ENCODE peak calls at places on chromosomes 11 and 22, in six cellular contexts. B is HepG2, L is A549, A is endothelial cell of umbilical vein, Z is K562, C is GM12878. Y is an unnamed sample.
A peak's percentile ranks its signal among the peaks of the same experiment; 100 is the strongest.

GRCh38 chr11:22189660-22190059 is 3.2 kb upstream of the ANO5 start:
- DNase-seq in B (no peak), L (no peak), A (no peak), Z (no peak), C (no peak), Y (no peak)

GRCh38 chr11:69449320-69450063 is 32.0 kb upstream of the LINC01488 start:
- DNase-seq in B (peak; percentile 61), L (no peak), A (peak; percentile 92), Z (peak; percentile 77), C (no peak), Y (peak; percentile 88)

GRCh38 chr11:74347381-74347780 is 35.9 kb upstream of the P4HA3 start:
- DNase-seq in B (peak; percentile 32), L (no peak), A (peak; percentile 60), Z (no peak), C (no peak), Y (no peak)

GRCh38 chr11:61626580-61627380 is 45.9 kb upstream of the SYT7 start:
- DNase-seq in B (peak; percentile 34), L (no peak), A (no peak), Z (no peak), C (no peak), Y (no peak)

GRCh38 chr22:19745155-19746133 is 15.1 kb upstream of the TBX1 start:
- DNase-seq in B (no peak), L (no peak), A (no peak), Z (no peak), C (no peak), Y (no peak)

GRCh38 chr11:10605941-10606381 is 37.5 kb upstream of the LYVE1 start:
- DNase-seq in B (peak; percentile 8), L (no peak), A (peak; percentile 77), Z (no peak), C (no peak), Y (peak; percentile 88)

GRCh38 chr11:532512-533048 is 2.8 kb downstream of the HRAS start:
- DNase-seq in B (no peak), L (no peak), A (no peak), Z (peak; percentile 20), C (no peak), Y (no peak)

GRCh38 chr11:114027941-114028340 is 31.6 kb upstream of the ZBTB16 start:
- DNase-seq in B (no peak), L (no peak), A (no peak), Z (no peak), C (no peak), Y (no peak)

GRCh38 chr11:12674936-12675696 is 895 bp downstream of the TEAD1 start:
- DNase-seq in B (no peak), L (no peak), A (peak; percentile 46), Z (peak; percentile 57), C (no peak), Y (no peak)

GRCh38 chr11:64069401-64070300 is 33.9 kb downstream of the FLRT1 start:
- DNase-seq in B (no peak), L (no peak), A (no peak), Z (no peak), C (no peak), Y (no peak)

GRCh38 chr11:75350743-75351540 is 519 bp downstream of the ARRB1 start:
- DNase-seq in B (no peak), L (no peak), A (peak; percentile 60), Z (peak; percentile 62), C (no peak), Y (peak; percentile 80)

GRCh38 chr11:126522152-126522551 is 166.7 kb downstream of the ST3GAL4 start:
- DNase-seq in B (no peak), L (peak; percentile 20), A (no peak), Z (peak; percentile 22), C (no peak), Y (no peak)

GRCh38 chr11:77127969-77128691 is at the start of gene MYO7A:
- DNase-seq in B (peak; percentile 89), L (no peak), A (peak; percentile 26), Z (peak; percentile 77), C (no peak), Y (no peak)

GRCh38 chr11:44607324-44607962 is 42.0 kb downstream of the CD82 start:
- DNase-seq in B (no peak), L (no peak), A (no peak), Z (peak; percentile 31), C (no peak), Y (no peak)
- TF ChIP-seq MYC in B (no peak), L (no peak), A (no peak), Z (no peak), C (no peak), Y (no peak)

GRCh38 chr11:3155691-3156258 is 9.3 kb downstream of the OSBPL5 start:
- DNase-seq in B (no peak), L (no peak), A (no peak), Z (no peak), C (no peak), Y (peak; percentile 69)

GRCh38 chr11:3157381-3158130 is 7.6 kb downstream of the OSBPL5 start:
- DNase-seq in B (no peak), L (no peak), A (no peak), Z (no peak), C (no peak), Y (peak; percentile 96)

GRCh38 chr11:3156282-3156660 is 8.8 kb downstream of the OSBPL5 start:
- DNase-seq in B (no peak), L (no peak), A (no peak), Z (no peak), C (no peak), Y (peak; percentile 87)

GRCh38 chr11:3158131-3158591 is 6.9 kb downstream of the OSBPL5 start:
- DNase-seq in B (no peak), L (no peak), A (no peak), Z (no peak), C (no peak), Y (no peak)

DNA sequence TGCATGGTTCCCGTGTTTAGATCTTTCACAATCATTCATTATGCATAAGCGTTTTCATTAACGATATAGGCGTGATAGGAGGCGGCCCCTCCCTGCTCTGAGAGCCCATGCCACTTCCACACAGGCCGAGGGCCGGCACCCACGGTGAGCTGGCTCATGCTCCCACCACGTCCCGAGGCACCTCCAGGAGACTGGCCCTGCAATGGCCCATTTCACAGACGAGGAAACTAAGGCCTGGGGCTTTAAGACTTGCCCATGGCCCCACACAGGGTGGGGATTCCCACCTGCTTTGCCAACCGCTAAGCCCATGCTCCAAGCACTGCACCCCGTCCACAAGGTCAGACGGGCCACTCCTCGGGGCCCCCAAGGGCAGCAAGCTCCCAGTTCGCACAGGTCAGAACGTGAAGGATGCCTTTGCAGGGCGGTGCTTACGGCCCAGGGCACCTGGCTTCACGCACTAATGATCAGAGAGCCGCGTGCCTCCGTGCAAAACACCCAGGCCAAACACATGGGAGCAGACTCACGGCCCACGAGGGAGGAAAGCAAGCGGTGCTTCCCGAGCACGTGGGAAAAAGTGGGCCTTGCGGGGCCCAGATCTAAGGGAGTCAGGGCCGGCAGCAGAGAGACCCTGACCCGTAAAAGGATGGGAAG is 8.3 kb downstream of the OSBPL5 start:
- DNase-seq in B (no peak), L (no peak), A (no peak), Z (no peak), C (no peak), Y (peak; percentile 52)
- TF ChIP-seq MYC in B (no peak), L (no peak), A (no peak), Z (no peak), C (no peak), Y (no peak)

DNA sequence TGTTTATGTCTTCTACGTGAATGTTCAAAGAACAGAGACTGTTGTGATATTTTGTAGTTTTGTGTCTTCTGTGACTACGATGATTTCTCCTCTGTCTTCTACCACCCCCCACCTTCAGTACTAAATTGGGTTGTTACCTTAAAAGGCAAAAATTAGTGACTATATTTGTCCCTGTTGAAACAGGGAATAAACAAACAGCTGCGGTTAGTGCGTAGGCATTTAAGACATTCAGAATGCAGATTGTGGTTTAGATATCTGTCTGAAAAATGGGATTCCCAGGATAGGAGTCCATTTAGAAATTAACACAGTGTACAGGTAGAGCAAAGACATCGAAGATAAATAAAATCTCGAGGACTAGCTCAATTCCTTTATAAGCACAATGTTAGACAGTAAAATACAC is 15.6 kb upstream of the ARHGAP42 start:
- DNase-seq in B (peak; percentile 11), L (no peak), A (no peak), Z (no peak), C (no peak), Y (no peak)
- TF ChIP-seq MYC in B (no peak), L (no peak), A (no peak), Z (no peak), C (no peak), Y (no peak)

GRCh38 chr11:8258771-8259170 is 4.9 kb downstream of the LMO1 start:
- DNase-seq in B (no peak), L (no peak), A (no peak), Z (no peak), C (no peak), Y (peak; percentile 55)
- TF ChIP-seq MYC in B (no peak), L (no peak), A (no peak), Z (no peak), C (no peak), Y (no peak)

GRCh38 chr11:123509737-123510578 is 79.9 kb downstream of the GRAMD1B start:
- DNase-seq in B (no peak), L (no peak), A (peak; percentile 65), Z (no peak), C (no peak), Y (no peak)
- TF ChIP-seq MYC in B (no peak), L (no peak), A (no peak), Z (no peak), C (no peak), Y (no peak)

Y was measured in NB4.